ENCODE peak calls at places on chromosomes 16 and 17, in nine cellular contexts. One of them, this sample, is unnamed.

GRCh38 chr17:44409309-44410028 is 20.0 kb upstream of the ITGA2B start:
- DNase-seq in left colon: no peak
- DNase-seq in GM13976: no peak
- DNase-seq in GM12891: no peak
- DNase-seq in T-cell: no peak
- DNase-seq in mammary epithelial cell: no peak
- DNase-seq in H7: no peak
- DNase-seq in psoas muscle: no peak
- DNase-seq in stimulated activated CD8-positive, alpha-beta memory T cell treated with anti-CD3 and anti-CD28 coated beads, Interleukin-4, amount 100 ng/mL, for 1 hour: no peak
- DNase-seq in this sample: no peak

GRCh38 chr16:89925596-89926079 is 2.5 kb downstream of the TUBB3 start:
- DNase-seq in GM13976: no peak
- DNase-seq in stimulated activated CD8-positive, alpha-beta memory T cell treated with anti-CD3 and anti-CD28 coated beads, Interleukin-4, amount 100 ng/mL, for 1 hour: no peak
- DNase-seq in psoas muscle: no peak
- DNase-seq in GM12891: no peak
- DNase-seq in mammary epithelial cell: no peak
- DNase-seq in left colon: no peak
- DNase-seq in H7: peak
- DNase-seq in T-cell: no peak
- DNase-seq in this sample: no peak

GRCh38 chr16:4538386-4539235 is at the start of gene CDIP1:
- DNase-seq in H7: peak
- DNase-seq in left colon: peak
- DNase-seq in GM13976: peak
- DNase-seq in psoas muscle: peak
- DNase-seq in T-cell: peak
- DNase-seq in GM12891: peak
- DNase-seq in mammary epithelial cell: peak
- DNase-seq in stimulated activated CD8-positive, alpha-beta memory T cell treated with anti-CD3 and anti-CD28 coated beads, Interleukin-4, amount 100 ng/mL, for 1 hour: peak
- DNase-seq in this sample: peak

GRCh38 chr16:85152414-85153030 is 40.2 kb upstream of the CIBAR2 start:
- DNase-seq in GM13976: no peak
- DNase-seq in mammary epithelial cell: peak
- DNase-seq in GM12891: no peak
- DNase-seq in left colon: no peak
- DNase-seq in T-cell: no peak
- DNase-seq in H7: no peak
- DNase-seq in stimulated activated CD8-positive, alpha-beta memory T cell treated with anti-CD3 and anti-CD28 coated beads, Interleukin-4, amount 100 ng/mL, for 1 hour: no peak
- DNase-seq in psoas muscle: peak
- DNase-seq in this sample: no peak

GRCh38 chr17:83180996-83181481 is 101.6 kb downstream of the METRNL start:
- DNase-seq in T-cell: no peak
- DNase-seq in stimulated activated CD8-positive, alpha-beta memory T cell treated with anti-CD3 and anti-CD28 coated beads, Interleukin-4, amount 100 ng/mL, for 1 hour: no peak
- DNase-seq in GM12891: no peak
- DNase-seq in GM13976: no peak
- DNase-seq in psoas muscle: no peak
- DNase-seq in H7: no peak
- DNase-seq in mammary epithelial cell: no peak
- DNase-seq in left colon: no peak
- DNase-seq in this sample: peak

GRCh38 chr16:62036807-62037135 is 533 bp upstream of the CDH8 start:
- DNase-seq in GM12891: no peak
- DNase-seq in mammary epithelial cell: no peak
- DNase-seq in stimulated activated CD8-positive, alpha-beta memory T cell treated with anti-CD3 and anti-CD28 coated beads, Interleukin-4, amount 100 ng/mL, for 1 hour: no peak
- DNase-seq in T-cell: no peak
- DNase-seq in psoas muscle: no peak
- DNase-seq in H7: peak
- DNase-seq in left colon: no peak
- DNase-seq in GM13976: no peak
- DNase-seq in this sample: no peak

GRCh38 chr17:16916557-16916920 is 55.4 kb downstream of the TNFRSF13B start:
- DNase-seq in psoas muscle: peak
- DNase-seq in GM13976: no peak
- DNase-seq in left colon: no peak
- DNase-seq in H7: no peak
- DNase-seq in T-cell: no peak
- DNase-seq in GM12891: no peak
- DNase-seq in stimulated activated CD8-positive, alpha-beta memory T cell treated with anti-CD3 and anti-CD28 coated beads, Interleukin-4, amount 100 ng/mL, for 1 hour: no peak
- DNase-seq in mammary epithelial cell: no peak
- DNase-seq in this sample: peak

GRCh38 chr17:14464741-14465140 is 163.9 kb downstream of the HS3ST3B1 start:
- DNase-seq in stimulated activated CD8-positive, alpha-beta memory T cell treated with anti-CD3 and anti-CD28 coated beads, Interleukin-4, amount 100 ng/mL, for 1 hour: no peak
- DNase-seq in T-cell: no peak
- DNase-seq in mammary epithelial cell: no peak
- DNase-seq in psoas muscle: no peak
- DNase-seq in GM13976: no peak
- DNase-seq in left colon: no peak
- DNase-seq in H7: no peak
- DNase-seq in GM12891: no peak
- DNase-seq in this sample: no peak

GRCh38 chr16:51408357-51408756 is 257.3 kb upstream of the SALL1 start:
- DNase-seq in GM12891: no peak
- DNase-seq in psoas muscle: no peak
- DNase-seq in stimulated activated CD8-positive, alpha-beta memory T cell treated with anti-CD3 and anti-CD28 coated beads, Interleukin-4, amount 100 ng/mL, for 1 hour: no peak
- DNase-seq in T-cell: no peak
- DNase-seq in mammary epithelial cell: peak
- DNase-seq in GM13976: no peak
- DNase-seq in H7: no peak
- DNase-seq in left colon: no peak
- DNase-seq in this sample: no peak

GRCh38 chr16:81703177-81704155 is 75.6 kb upstream of the PLCG2 start:
- DNase-seq in GM12891: no peak
- DNase-seq in H7: no peak
- DNase-seq in psoas muscle: peak
- DNase-seq in GM13976: no peak
- DNase-seq in left colon: no peak
- DNase-seq in stimulated activated CD8-positive, alpha-beta memory T cell treated with anti-CD3 and anti-CD28 coated beads, Interleukin-4, amount 100 ng/mL, for 1 hour: no peak
- DNase-seq in mammary epithelial cell: peak
- DNase-seq in T-cell: no peak
- DNase-seq in this sample: no peak

GRCh38 chr16:65728172-65728571 is 606.3 kb upstream of the CDH11 start:
- DNase-seq in psoas muscle: no peak
- DNase-seq in mammary epithelial cell: peak
- DNase-seq in left colon: no peak
- DNase-seq in stimulated activated CD8-positive, alpha-beta memory T cell treated with anti-CD3 and anti-CD28 coated beads, Interleukin-4, amount 100 ng/mL, for 1 hour: no peak
- DNase-seq in H7: peak
- DNase-seq in GM13976: no peak
- DNase-seq in T-cell: no peak
- DNase-seq in GM12891: no peak
- DNase-seq in this sample: no peak

GRCh38 chr16:26818393-26818792 is 248.3 kb upstream of the C16orf82 start:
- DNase-seq in GM13976: no peak
- DNase-seq in stimulated activated CD8-positive, alpha-beta memory T cell treated with anti-CD3 and anti-CD28 coated beads, Interleukin-4, amount 100 ng/mL, for 1 hour: no peak
- DNase-seq in mammary epithelial cell: no peak
- DNase-seq in T-cell: no peak
- DNase-seq in GM12891: no peak
- DNase-seq in psoas muscle: no peak
- DNase-seq in H7: no peak
- DNase-seq in left colon: no peak
- DNase-seq in this sample: no peak

GRCh38 chr16:12119562-12119961 is 143.0 kb downstream of the SNX29 start:
- DNase-seq in left colon: no peak
- DNase-seq in psoas muscle: no peak
- DNase-seq in stimulated activated CD8-positive, alpha-beta memory T cell treated with anti-CD3 and anti-CD28 coated beads, Interleukin-4, amount 100 ng/mL, for 1 hour: no peak
- DNase-seq in mammary epithelial cell: peak
- DNase-seq in GM13976: no peak
- DNase-seq in T-cell: no peak
- DNase-seq in H7: no peak
- DNase-seq in GM12891: no peak
- DNase-seq in this sample: no peak

GRCh38 chr17:43868236-43868994 is 21.4 kb downstream of the CD300LG start:
- DNase-seq in T-cell: no peak
- DNase-seq in mammary epithelial cell: no peak
- DNase-seq in left colon: no peak
- DNase-seq in psoas muscle: no peak
- DNase-seq in GM13976: no peak
- DNase-seq in stimulated activated CD8-positive, alpha-beta memory T cell treated with anti-CD3 and anti-CD28 coated beads, Interleukin-4, amount 100 ng/mL, for 1 hour: no peak
- DNase-seq in H7: peak
- DNase-seq in GM12891: no peak
- DNase-seq in this sample: no peak

GRCh38 chr17:39294060-39294459 is 68.3 kb upstream of the STAC2 start:
- DNase-seq in mammary epithelial cell: no peak
- DNase-seq in left colon: no peak
- DNase-seq in psoas muscle: no peak
- DNase-seq in T-cell: no peak
- DNase-seq in GM12891: no peak
- DNase-seq in stimulated activated CD8-positive, alpha-beta memory T cell treated with anti-CD3 and anti-CD28 coated beads, Interleukin-4, amount 100 ng/mL, for 1 hour: no peak
- DNase-seq in H7: no peak
- DNase-seq in GM13976: no peak
- DNase-seq in this sample: no peak

GRCh38 chr17:64028874-64029464 is 8.5 kb upstream of the ICAM2 start:
- DNase-seq in T-cell: peak
- DNase-seq in H7: peak
- DNase-seq in stimulated activated CD8-positive, alpha-beta memory T cell treated with anti-CD3 and anti-CD28 coated beads, Interleukin-4, amount 100 ng/mL, for 1 hour: peak
- DNase-seq in left colon: no peak
- DNase-seq in psoas muscle: peak
- DNase-seq in GM12891: peak
- DNase-seq in mammary epithelial cell: peak
- DNase-seq in GM13976: peak
- DNase-seq in this sample: peak

GRCh38 chr17:73888875-73889274 is 244.6 kb upstream of the SDK2 start:
- DNase-seq in GM13976: no peak
- DNase-seq in GM12891: no peak
- DNase-seq in mammary epithelial cell: no peak
- DNase-seq in T-cell: no peak
- DNase-seq in H7: no peak
- DNase-seq in psoas muscle: no peak
- DNase-seq in stimulated activated CD8-positive, alpha-beta memory T cell treated with anti-CD3 and anti-CD28 coated beads, Interleukin-4, amount 100 ng/mL, for 1 hour: no peak
- DNase-seq in left colon: no peak
- DNase-seq in this sample: no peak

GRCh38 chr16:89484088-89484501 is 6.3 kb downstream of the ANKRD11 start:
- DNase-seq in left colon: no peak
- DNase-seq in psoas muscle: no peak
- DNase-seq in GM12891: no peak
- DNase-seq in stimulated activated CD8-positive, alpha-beta memory T cell treated with anti-CD3 and anti-CD28 coated beads, Interleukin-4, amount 100 ng/mL, for 1 hour: no peak
- DNase-seq in mammary epithelial cell: no peak
- DNase-seq in T-cell: no peak
- DNase-seq in H7: no peak
- DNase-seq in GM13976: no peak
- DNase-seq in this sample: no peak

GRCh38 chr17:15510361-15510760 is 42.9 kb upstream of the CDRT4 start:
- DNase-seq in T-cell: no peak
- DNase-seq in psoas muscle: no peak
- DNase-seq in left colon: no peak
- DNase-seq in mammary epithelial cell: peak
- DNase-seq in GM12891: no peak
- DNase-seq in stimulated activated CD8-positive, alpha-beta memory T cell treated with anti-CD3 and anti-CD28 coated beads, Interleukin-4, amount 100 ng/mL, for 1 hour: no peak
- DNase-seq in GM13976: no peak
- DNase-seq in H7: no peak
- DNase-seq in this sample: no peak

GRCh38 chr17:6843241-6843890 is 11.8 kb upstream of the TEKT1 start:
- DNase-seq in left colon: no peak
- DNase-seq in GM12891: no peak
- DNase-seq in T-cell: no peak
- DNase-seq in psoas muscle: no peak
- DNase-seq in H7: peak
- DNase-seq in mammary epithelial cell: peak
- DNase-seq in stimulated activated CD8-positive, alpha-beta memory T cell treated with anti-CD3 and anti-CD28 coated beads, Interleukin-4, amount 100 ng/mL, for 1 hour: no peak
- DNase-seq in GM13976: peak
- DNase-seq in this sample: no peak

GRCh38 chr16:85885537-85885936 is 13.4 kb upstream of the IRF8 start:
- DNase-seq in T-cell: no peak
- DNase-seq in mammary epithelial cell: no peak
- DNase-seq in GM13976: no peak
- DNase-seq in GM12891: no peak
- DNase-seq in H7: no peak
- DNase-seq in stimulated activated CD8-positive, alpha-beta memory T cell treated with anti-CD3 and anti-CD28 coated beads, Interleukin-4, amount 100 ng/mL, for 1 hour: no peak
- DNase-seq in left colon: no peak
- DNase-seq in psoas muscle: no peak
- DNase-seq in this sample: no peak

GRCh38 chr16:57946181-57946801 is 24.6 kb downstream of the CNGB1 start:
- DNase-seq in GM13976: no peak
- DNase-seq in T-cell: no peak
- DNase-seq in GM12891: no peak
- DNase-seq in mammary epithelial cell: no peak
- DNase-seq in psoas muscle: no peak
- DNase-seq in stimulated activated CD8-positive, alpha-beta memory T cell treated with anti-CD3 and anti-CD28 coated beads, Interleukin-4, amount 100 ng/mL, for 1 hour: no peak
- DNase-seq in left colon: no peak
- DNase-seq in H7: no peak
- DNase-seq in this sample: no peak

GRCh38 chr17:82236142-82236971 is 7.5 kb downstream of the SLC16A3 start:
- DNase-seq in H7: peak
- DNase-seq in GM12891: no peak
- DNase-seq in GM13976: no peak
- DNase-seq in mammary epithelial cell: peak
- DNase-seq in psoas muscle: peak
- DNase-seq in left colon: peak
- DNase-seq in T-cell: peak
- DNase-seq in stimulated activated CD8-positive, alpha-beta memory T cell treated with anti-CD3 and anti-CD28 coated beads, Interleukin-4, amount 100 ng/mL, for 1 hour: no peak
- DNase-seq in this sample: no peak

GRCh38 chr17:4560837-4561241 is 462 bp upstream of the GGT6 start:
- DNase-seq in mammary epithelial cell: no peak
- DNase-seq in T-cell: no peak
- DNase-seq in GM13976: no peak
- DNase-seq in psoas muscle: peak
- DNase-seq in H7: peak
- DNase-seq in left colon: peak
- DNase-seq in stimulated activated CD8-positive, alpha-beta memory T cell treated with anti-CD3 and anti-CD28 coated beads, Interleukin-4, amount 100 ng/mL, for 1 hour: no peak
- DNase-seq in GM12891: no peak
- DNase-seq in this sample: no peak

GRCh38 chr16:4098496-4098895 is 17.7 kb downstream of the ADCY9 start:
- DNase-seq in left colon: no peak
- DNase-seq in T-cell: no peak
- DNase-seq in stimulated activated CD8-positive, alpha-beta memory T cell treated with anti-CD3 and anti-CD28 coated beads, Interleukin-4, amount 100 ng/mL, for 1 hour: no peak
- DNase-seq in mammary epithelial cell: no peak
- DNase-seq in psoas muscle: no peak
- DNase-seq in GM12891: no peak
- DNase-seq in GM13976: no peak
- DNase-seq in H7: no peak
- DNase-seq in this sample: no peak

GRCh38 chr17:42843358-42843934 is 934 bp upstream of the AOC2 start:
- DNase-seq in H7: peak
- DNase-seq in T-cell: no peak
- DNase-seq in mammary epithelial cell: peak
- DNase-seq in psoas muscle: no peak
- DNase-seq in GM12891: no peak
- DNase-seq in stimulated activated CD8-positive, alpha-beta memory T cell treated with anti-CD3 and anti-CD28 coated beads, Interleukin-4, amount 100 ng/mL, for 1 hour: no peak
- DNase-seq in left colon: no peak
- DNase-seq in GM13976: peak
- DNase-seq in this sample: no peak

GRCh38 chr16:27273670-27274522 is 5.3 kb upstream of the NSMCE1 start:
- DNase-seq in GM13976: no peak
- DNase-seq in GM12891: no peak
- DNase-seq in psoas muscle: no peak
- DNase-seq in left colon: no peak
- DNase-seq in stimulated activated CD8-positive, alpha-beta memory T cell treated with anti-CD3 and anti-CD28 coated beads, Interleukin-4, amount 100 ng/mL, for 1 hour: no peak
- DNase-seq in H7: no peak
- DNase-seq in mammary epithelial cell: no peak
- DNase-seq in T-cell: no peak
- DNase-seq in this sample: peak

GRCh38 chr17:60463157-60463820 is 41.0 kb downstream of the CHCT1 start:
- DNase-seq in GM13976: no peak
- DNase-seq in H7: no peak
- DNase-seq in stimulated activated CD8-positive, alpha-beta memory T cell treated with anti-CD3 and anti-CD28 coated beads, Interleukin-4, amount 100 ng/mL, for 1 hour: no peak
- DNase-seq in psoas muscle: no peak
- DNase-seq in left colon: no peak
- DNase-seq in mammary epithelial cell: no peak
- DNase-seq in GM12891: no peak
- DNase-seq in T-cell: no peak
- DNase-seq in this sample: no peak

GRCh38 chr17:61131555-61131954 is 268.1 kb upstream of the TBX2 start:
- DNase-seq in GM12891: no peak
- DNase-seq in GM13976: no peak
- DNase-seq in mammary epithelial cell: no peak
- DNase-seq in T-cell: no peak
- DNase-seq in H7: no peak
- DNase-seq in psoas muscle: no peak
- DNase-seq in stimulated activated CD8-positive, alpha-beta memory T cell treated with anti-CD3 and anti-CD28 coated beads, Interleukin-4, amount 100 ng/mL, for 1 hour: no peak
- DNase-seq in left colon: no peak
- DNase-seq in this sample: no peak

GRCh38 chr17:77372444-77373297 is 231.9 kb downstream of the SEC14L1 start:
- DNase-seq in GM12891: peak
- DNase-seq in T-cell: peak
- DNase-seq in left colon: peak
- DNase-seq in psoas muscle: peak
- DNase-seq in H7: peak
- DNase-seq in mammary epithelial cell: peak
- DNase-seq in stimulated activated CD8-positive, alpha-beta memory T cell treated with anti-CD3 and anti-CD28 coated beads, Interleukin-4, amount 100 ng/mL, for 1 hour: no peak
- DNase-seq in GM13976: peak
- DNase-seq in this sample: peak

GRCh38 chr17:48262982-48263586 is 155.5 kb downstream of the SNX11 start:
- DNase-seq in GM12891: no peak
- DNase-seq in mammary epithelial cell: no peak
- DNase-seq in left colon: no peak
- DNase-seq in psoas muscle: no peak
- DNase-seq in T-cell: no peak
- DNase-seq in stimulated activated CD8-positive, alpha-beta memory T cell treated with anti-CD3 and anti-CD28 coated beads, Interleukin-4, amount 100 ng/mL, for 1 hour: no peak
- DNase-seq in GM13976: peak
- DNase-seq in H7: no peak
- DNase-seq in this sample: no peak